ENCODE peak calls at places on chromosomes 2 and 18, in four cellular contexts. One of them, this sample, is unnamed.

GRCh38 chr2:231926761-231927565 is 767 bp upstream of the NPPC start:
- DNase-seq in dorsolateral prefrontal cortex: peak; percentile 59
- DNase-seq in HL-60: no peak
- DNase-seq in CD8-positive, alpha-beta memory T cell: no peak
- DNase-seq in this sample: no peak

GRCh38 chr2:554444-554843 is 122.8 kb downstream of the TMEM18 start:
- DNase-seq in dorsolateral prefrontal cortex: no peak
- DNase-seq in HL-60: no peak
- DNase-seq in CD8-positive, alpha-beta memory T cell: no peak
- DNase-seq in this sample: no peak

GRCh38 chr2:134420256-134420655 is 166.4 kb downstream of the MGAT5 start:
- DNase-seq in dorsolateral prefrontal cortex: no peak
- DNase-seq in HL-60: no peak
- DNase-seq in CD8-positive, alpha-beta memory T cell: no peak
- DNase-seq in this sample: no peak

GRCh38 chr2:236219411-236219810 is 44.8 kb downstream of the ASB18 start:
- DNase-seq in dorsolateral prefrontal cortex: no peak
- DNase-seq in HL-60: no peak
- DNase-seq in CD8-positive, alpha-beta memory T cell: no peak
- DNase-seq in this sample: no peak

GRCh38 chr18:26549103-26549485 is 741 bp upstream of the KCTD1 start:
- DNase-seq in dorsolateral prefrontal cortex: no peak
- DNase-seq in HL-60: peak; percentile 14
- DNase-seq in CD8-positive, alpha-beta memory T cell: no peak
- DNase-seq in this sample: no peak

GRCh38 chr2:119744335-119744939 is 15.3 kb upstream of the PTPN4 start:
- DNase-seq in dorsolateral prefrontal cortex: no peak
- DNase-seq in HL-60: no peak
- DNase-seq in CD8-positive, alpha-beta memory T cell: no peak
- DNase-seq in this sample: no peak

GRCh38 chr2:130776550-130776949 is 21.2 kb downstream of the AMER3 start:
- DNase-seq in dorsolateral prefrontal cortex: no peak
- DNase-seq in HL-60: no peak
- DNase-seq in CD8-positive, alpha-beta memory T cell: no peak
- DNase-seq in this sample: peak; percentile 77

GRCh38 chr2:130874512-130874911 is 37.8 kb downstream of the ARHGEF4 start:
- DNase-seq in dorsolateral prefrontal cortex: no peak
- DNase-seq in HL-60: no peak
- DNase-seq in CD8-positive, alpha-beta memory T cell: no peak
- DNase-seq in this sample: no peak

GRCh38 chr18:63183952-63184351 is 135.6 kb downstream of the BCL2 start:
- DNase-seq in dorsolateral prefrontal cortex: no peak
- DNase-seq in HL-60: no peak
- DNase-seq in CD8-positive, alpha-beta memory T cell: no peak
- DNase-seq in this sample: no peak

GRCh38 chr18:60692277-60692676 is 319.7 kb upstream of the MC4R start:
- DNase-seq in dorsolateral prefrontal cortex: no peak
- DNase-seq in HL-60: no peak
- DNase-seq in CD8-positive, alpha-beta memory T cell: no peak
- DNase-seq in this sample: no peak

GRCh38 chr18:22265838-22266237 is 96.4 kb downstream of the GATA6 start:
- DNase-seq in dorsolateral prefrontal cortex: no peak
- DNase-seq in HL-60: no peak
- DNase-seq in CD8-positive, alpha-beta memory T cell: no peak
- DNase-seq in this sample: no peak

GRCh38 chr18:73924316-73924715 is 223.3 kb downstream of the FBXO15 start:
- DNase-seq in dorsolateral prefrontal cortex: no peak
- DNase-seq in HL-60: no peak
- DNase-seq in CD8-positive, alpha-beta memory T cell: no peak
- DNase-seq in this sample: no peak

GRCh38 chr2:235573331-235574221 is 79.7 kb downstream of the AGAP1 start:
- DNase-seq in dorsolateral prefrontal cortex: no peak
- DNase-seq in HL-60: no peak
- DNase-seq in CD8-positive, alpha-beta memory T cell: no peak
- DNase-seq in this sample: no peak

GRCh38 chr2:80378-80777 is 34.1 kb upstream of the FAM110C start:
- DNase-seq in dorsolateral prefrontal cortex: no peak
- DNase-seq in HL-60: no peak
- DNase-seq in CD8-positive, alpha-beta memory T cell: no peak
- DNase-seq in this sample: no peak

GRCh38 chr2:120175000-120175581 is 48.1 kb downstream of the TMEM185B start:
- DNase-seq in dorsolateral prefrontal cortex: no peak
- DNase-seq in HL-60: peak; percentile 18
- DNase-seq in CD8-positive, alpha-beta memory T cell: peak; percentile 49
- DNase-seq in this sample: no peak

GRCh38 chr2:156021326-156022040 is 311.0 kb downstream of the NR4A2 start:
- DNase-seq in dorsolateral prefrontal cortex: no peak
- DNase-seq in HL-60: no peak
- DNase-seq in CD8-positive, alpha-beta memory T cell: no peak
- DNase-seq in this sample: no peak

GRCh38 chr2:123451517-123451916 is 573.6 kb upstream of the CNTNAP5 start:
- DNase-seq in dorsolateral prefrontal cortex: no peak
- DNase-seq in HL-60: no peak
- DNase-seq in CD8-positive, alpha-beta memory T cell: no peak
- DNase-seq in this sample: no peak

GRCh38 chr18:59725177-59725576 is 28.0 kb upstream of the CCBE1 start:
- DNase-seq in dorsolateral prefrontal cortex: no peak
- DNase-seq in HL-60: no peak
- DNase-seq in CD8-positive, alpha-beta memory T cell: no peak
- DNase-seq in this sample: no peak

GRCh38 chr18:8329186-8329771 is 280.0 kb upstream of the RAB12 start:
- DNase-seq in dorsolateral prefrontal cortex: no peak
- DNase-seq in HL-60: no peak
- DNase-seq in CD8-positive, alpha-beta memory T cell: no peak
- DNase-seq in this sample: no peak

GRCh38 chr2:150282821-150283309 is 204.6 kb downstream of the RND3 start:
- DNase-seq in dorsolateral prefrontal cortex: no peak
- DNase-seq in HL-60: no peak
- DNase-seq in CD8-positive, alpha-beta memory T cell: no peak
- DNase-seq in this sample: no peak

GRCh38 chr2:225120175-225120574 is 77.9 kb upstream of the DOCK10 start:
- DNase-seq in dorsolateral prefrontal cortex: no peak
- DNase-seq in HL-60: no peak
- DNase-seq in CD8-positive, alpha-beta memory T cell: no peak
- DNase-seq in this sample: no peak

GRCh38 chr18:2994190-2994589 is 18.8 kb downstream of the LPIN2 start:
- DNase-seq in dorsolateral prefrontal cortex: no peak
- DNase-seq in HL-60: no peak
- DNase-seq in CD8-positive, alpha-beta memory T cell: no peak
- DNase-seq in this sample: no peak

GRCh38 chr2:240577281-240578109 is 9.0 kb upstream of the CAPN10 start:
- DNase-seq in dorsolateral prefrontal cortex: no peak
- DNase-seq in HL-60: no peak
- DNase-seq in CD8-positive, alpha-beta memory T cell: no peak
- DNase-seq in this sample: no peak

GRCh38 chr18:79413025-79413424 is 17.3 kb downstream of the NFATC1 start:
- DNase-seq in dorsolateral prefrontal cortex: no peak
- DNase-seq in HL-60: no peak
- DNase-seq in CD8-positive, alpha-beta memory T cell: no peak
- DNase-seq in this sample: no peak

GRCh38 chr2:69848186-69848790 is 18.8 kb downstream of the GMCL1 start:
- DNase-seq in dorsolateral prefrontal cortex: no peak
- DNase-seq in HL-60: no peak
- DNase-seq in CD8-positive, alpha-beta memory T cell: no peak
- DNase-seq in this sample: no peak

GRCh38 chr2:46193356-46193755 is 103.9 kb upstream of the EPAS1 start:
- DNase-seq in dorsolateral prefrontal cortex: no peak
- DNase-seq in HL-60: no peak
- DNase-seq in CD8-positive, alpha-beta memory T cell: no peak
- DNase-seq in this sample: no peak

GRCh38 chr2:46187112-46187618 is 110.0 kb upstream of the EPAS1 start:
- DNase-seq in dorsolateral prefrontal cortex: no peak
- DNase-seq in HL-60: no peak
- DNase-seq in CD8-positive, alpha-beta memory T cell: no peak
- DNase-seq in this sample: no peak

GRCh38 chr2:46183426-46183825 is 113.8 kb upstream of the EPAS1 start:
- DNase-seq in dorsolateral prefrontal cortex: no peak
- DNase-seq in HL-60: no peak
- DNase-seq in CD8-positive, alpha-beta memory T cell: no peak
- DNase-seq in this sample: no peak

GRCh38 chr2:46184794-46185583 is 112.2 kb upstream of the EPAS1 start:
- DNase-seq in dorsolateral prefrontal cortex: no peak
- DNase-seq in HL-60: no peak
- DNase-seq in CD8-positive, alpha-beta memory T cell: no peak
- DNase-seq in this sample: no peak

DNA sequence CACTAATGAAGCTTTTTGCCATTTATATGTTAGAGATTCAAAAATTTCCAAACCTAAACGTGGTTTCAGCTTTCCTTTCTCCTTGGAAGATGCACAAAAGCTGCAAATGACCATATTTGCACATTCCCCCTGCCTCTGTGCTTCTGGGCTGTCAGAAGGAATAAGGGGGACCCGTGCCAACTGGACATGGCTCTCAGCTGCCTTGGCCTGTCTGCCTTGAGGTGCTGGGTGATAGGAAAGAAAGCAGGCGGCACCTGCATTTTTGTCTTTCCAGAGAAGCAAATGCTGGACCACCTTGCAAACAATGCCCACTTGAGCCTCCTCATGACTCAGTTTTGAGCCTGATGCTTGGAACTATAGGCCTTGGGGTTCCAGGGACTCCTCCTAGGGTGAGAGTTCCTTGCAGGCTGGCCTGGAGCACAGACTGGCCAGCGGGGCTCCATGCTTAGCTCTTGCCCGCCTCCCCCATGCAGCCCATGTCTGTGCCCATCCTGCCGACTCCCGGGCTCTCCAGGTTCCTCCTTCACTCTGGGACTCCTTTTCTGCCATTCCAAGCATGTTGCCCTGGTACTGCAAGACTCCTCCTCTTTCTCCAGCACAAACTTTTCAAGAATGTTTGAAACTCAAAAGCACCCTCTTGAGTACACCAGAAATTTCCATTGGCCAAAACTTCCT is 109.0 kb upstream of the EPAS1 start:
- DNase-seq in dorsolateral prefrontal cortex: no peak
- DNase-seq in HL-60: no peak
- DNase-seq in CD8-positive, alpha-beta memory T cell: no peak
- DNase-seq in this sample: no peak
- H3K27ac ChIP-seq in dorsolateral prefrontal cortex: no peak overlapping the region
- H3K27ac ChIP-seq in HL-60: no peak overlapping the region
- H3K27ac ChIP-seq in CD8-positive, alpha-beta memory T cell: no peak overlapping the region
- H3K27ac ChIP-seq in this sample: no peak overlapping the region

GRCh38 chr2:238007924-238008323 is 41.1 kb downstream of the UBE2F start:
- DNase-seq in dorsolateral prefrontal cortex: no peak
- DNase-seq in HL-60: no peak
- DNase-seq in CD8-positive, alpha-beta memory T cell: no peak
- DNase-seq in this sample: no peak

GRCh38 chr2:238009563-238009962 is 42.7 kb downstream of the UBE2F start:
- DNase-seq in dorsolateral prefrontal cortex: peak; percentile 71
- DNase-seq in HL-60: no peak
- DNase-seq in CD8-positive, alpha-beta memory T cell: no peak
- DNase-seq in this sample: peak; percentile 40

GRCh38 chr2:238006500-238006899 is 39.7 kb downstream of the UBE2F start:
- DNase-seq in dorsolateral prefrontal cortex: no peak
- DNase-seq in HL-60: no peak
- DNase-seq in CD8-positive, alpha-beta memory T cell: no peak
- DNase-seq in this sample: no peak

GRCh38 chr2:238013806-238014205 is 47.0 kb downstream of the UBE2F start:
- DNase-seq in dorsolateral prefrontal cortex: no peak
- DNase-seq in HL-60: no peak
- DNase-seq in CD8-positive, alpha-beta memory T cell: no peak
- DNase-seq in this sample: no peak

DNA sequence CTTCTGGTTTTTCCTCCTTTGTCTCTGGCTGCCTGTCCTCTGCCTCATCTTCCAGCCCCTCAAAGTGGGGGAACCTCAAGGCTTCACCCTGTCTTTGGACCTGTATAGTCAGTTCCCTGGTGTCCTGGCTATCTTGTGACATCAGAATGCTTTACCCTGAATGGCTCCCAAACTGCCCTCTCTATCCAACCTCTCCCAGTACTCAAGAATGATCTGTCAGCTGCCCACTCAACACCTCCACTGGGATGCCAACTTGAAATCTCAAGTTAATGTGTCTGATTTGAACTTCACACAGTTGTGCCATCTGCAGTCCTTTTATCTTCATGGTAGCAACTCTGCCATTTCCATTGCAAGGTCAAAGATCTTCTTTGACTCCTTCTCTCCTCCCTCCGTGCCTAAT is 43.8 kb downstream of the UBE2F start:
- DNase-seq in dorsolateral prefrontal cortex: no peak
- DNase-seq in HL-60: no peak
- DNase-seq in CD8-positive, alpha-beta memory T cell: no peak
- DNase-seq in this sample: no peak
- H3K27ac ChIP-seq in dorsolateral prefrontal cortex: no peak overlapping the region
- H3K27ac ChIP-seq in HL-60: no peak overlapping the region
- H3K27ac ChIP-seq in CD8-positive, alpha-beta memory T cell: no peak overlapping the region
- H3K27ac ChIP-seq in this sample: no peak overlapping the region

DNA sequence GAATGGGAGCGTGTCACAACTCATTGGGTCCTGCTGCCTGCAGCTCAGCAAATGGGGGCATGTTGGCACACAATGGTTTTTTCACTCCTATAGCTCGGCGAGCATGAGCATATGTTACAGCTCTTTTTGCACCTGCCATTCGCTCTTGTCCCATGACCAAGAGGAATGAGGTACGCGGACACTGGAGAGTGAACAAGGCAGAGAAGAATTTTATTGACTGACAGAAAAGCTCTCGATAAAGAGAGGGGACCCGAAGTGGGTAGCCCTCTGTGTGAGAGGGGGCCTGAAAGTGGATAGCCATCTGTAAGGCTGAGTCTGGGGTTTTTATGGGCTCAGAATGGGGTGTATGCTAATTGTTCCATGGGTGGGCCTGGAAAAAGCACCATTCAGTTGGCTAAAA is 5.5 kb downstream of the ACYP2 start:
- DNase-seq in dorsolateral prefrontal cortex: no peak
- DNase-seq in HL-60: no peak
- DNase-seq in CD8-positive, alpha-beta memory T cell: no peak
- DNase-seq in this sample: no peak
- H3K27ac ChIP-seq in dorsolateral prefrontal cortex: no peak overlapping the region
- H3K27ac ChIP-seq in HL-60: no peak overlapping the region
- H3K27ac ChIP-seq in CD8-positive, alpha-beta memory T cell: no peak overlapping the region
- H3K27ac ChIP-seq in this sample: no peak overlapping the region

DNA sequence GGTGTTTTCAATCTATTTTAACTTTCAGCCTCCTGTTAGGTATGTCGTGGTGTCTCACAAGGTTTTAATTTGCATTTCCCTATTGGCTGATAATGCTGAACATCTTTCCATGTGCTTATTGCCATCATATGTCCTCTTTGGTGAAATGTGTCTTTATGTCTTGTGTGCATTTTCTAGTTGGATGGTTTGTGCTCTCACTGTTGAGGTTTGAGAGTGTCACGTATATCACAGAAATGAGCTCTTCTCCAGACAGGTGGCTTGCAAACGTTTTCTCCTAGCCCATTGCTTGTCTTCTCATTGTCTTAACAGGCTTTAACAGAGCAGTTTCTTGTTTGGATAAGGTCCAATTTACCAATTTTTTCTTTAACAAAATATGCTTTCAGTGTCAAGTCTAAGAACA is 612.7 kb downstream of the GALR1 start:
- DNase-seq in dorsolateral prefrontal cortex: no peak
- DNase-seq in HL-60: no peak
- DNase-seq in CD8-positive, alpha-beta memory T cell: no peak
- DNase-seq in this sample: no peak
- H3K27ac ChIP-seq in dorsolateral prefrontal cortex: no peak overlapping the region
- H3K27ac ChIP-seq in HL-60: no peak overlapping the region
- H3K27ac ChIP-seq in CD8-positive, alpha-beta memory T cell: no peak overlapping the region
- H3K27ac ChIP-seq in this sample: no peak overlapping the region